ENCODE peak calls at places on chromosomes 3 and 15, in five cellular contexts. F is astrocyte of the cerebellum, B is IMR-90, G is left lung, C is right lobe of liver. K is an unnamed sample.

GRCh38 chr3:22714758-22715157 is 488.4 kb upstream of the UBE2E2 start:
- DNase-seq in G (no peak), B (no peak), C (no peak), F (no peak), K (no peak)

GRCh38 chr15:100783296-100783695 is 96.3 kb upstream of the ALDH1A3 start:
- DNase-seq in G (no peak), F (no peak), B (no peak), C (no peak), K (no peak)

GRCh38 chr3:143786229-143787199 is 61.8 kb downstream of the SLC9A9 start:
- DNase-seq in C (no peak), F (no peak), B (peak), G (no peak), K (no peak)

GRCh38 chr15:70323111-70323851 is 225.6 kb upstream of the TLE3 start:
- DNase-seq in C (no peak), B (no peak), F (peak), G (no peak), K (no peak)

GRCh38 chr3:5787863-5788488 is 600.5 kb downstream of the EDEM1 start:
- DNase-seq in G (peak), F (no peak), B (no peak), C (no peak), K (no peak)

GRCh38 chr3:31043184-31043819 is 148.8 kb upstream of the GADL1 start:
- DNase-seq in C (no peak), F (no peak), B (peak), G (no peak), K (no peak)

GRCh38 chr15:88800026-88800425 is 3.2 kb upstream of the ACAN start:
- DNase-seq in C (no peak), F (no peak), G (no peak), B (peak), K (no peak)

GRCh38 chr3:47370887-47371697 is 9.7 kb upstream of the PTPN23 start:
- DNase-seq in C (no peak), F (no peak), B (no peak), G (no peak), K (no peak)

GRCh38 chr3:167728176-167728575 is 6.5 kb downstream of the PDCD10 start:
- DNase-seq in G (no peak), F (peak), B (peak), C (no peak), K (peak)

DNA sequence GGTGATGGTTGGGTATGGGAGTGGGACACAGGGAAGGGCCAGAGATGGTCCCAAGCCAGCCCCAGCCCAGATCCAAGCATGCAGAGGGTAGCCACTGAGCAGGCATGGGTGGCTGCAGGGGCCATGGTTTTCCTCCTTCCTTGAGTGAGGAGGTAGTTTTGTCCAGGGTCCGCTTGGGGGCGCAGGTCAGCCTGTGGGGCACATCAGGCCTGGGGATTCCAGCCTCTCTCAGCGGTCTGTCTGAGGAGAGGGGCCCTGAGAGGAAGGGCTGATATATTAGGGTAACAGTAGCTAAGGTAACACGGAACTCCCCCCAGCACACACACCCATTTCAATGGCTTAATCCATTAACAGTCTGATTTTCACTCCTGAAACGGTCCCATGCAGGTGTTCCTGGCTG is 22.7 kb upstream of the LCTL start:
- DNase-seq in B (no peak), G (no peak), F (no peak), C (no peak), K (no peak)
- H3K4me3 ChIP-seq in B (no peak), G (no peak), F (no peak), C (no peak), K (no peak)

DNA sequence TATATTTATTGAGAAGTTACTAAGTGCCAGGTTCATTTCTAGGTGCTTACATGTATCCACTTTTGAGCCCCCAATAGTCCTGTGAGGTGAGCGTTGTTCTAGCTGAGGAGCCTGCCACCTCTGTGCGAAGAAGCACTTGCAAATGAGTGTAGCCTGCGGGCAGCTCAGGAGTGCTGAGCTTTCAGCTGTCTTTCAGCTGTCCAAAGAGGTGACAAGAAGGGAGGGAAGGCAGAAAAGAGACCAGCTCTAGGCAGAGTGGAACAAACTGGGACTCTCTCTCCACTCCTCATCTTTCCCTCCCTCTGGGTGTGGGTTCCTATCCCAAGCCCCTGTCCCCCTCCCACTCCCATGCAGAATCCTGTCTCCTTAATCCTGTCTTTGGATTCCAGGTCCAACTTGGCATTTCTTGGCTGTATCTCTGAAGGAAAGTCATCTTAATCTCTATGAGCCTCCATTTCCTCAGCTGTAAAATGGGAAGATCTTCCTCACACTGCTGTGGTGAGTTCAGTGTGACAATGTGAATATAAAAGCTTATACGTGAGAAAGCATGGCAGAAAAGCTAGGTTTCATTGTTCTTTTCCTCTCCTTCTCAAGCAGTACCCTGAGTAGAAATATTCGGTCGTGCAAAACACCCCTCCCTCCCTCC is 6.7 kb upstream of the SRP14 start:
- DNase-seq in C (no peak), G (no peak), F (no peak), B (no peak), K (no peak)
- H3K4me3 ChIP-seq in C (no peak), G (no peak), F (no peak), B (no peak), K (no peak)

GRCh38 chr15:96347181-96348111 is 16.9 kb downstream of the NR2F2 start:
- DNase-seq in B (no peak), F (no peak), G (no peak), C (no peak), K (no peak)
- H3K4me3 ChIP-seq in B (peak), F (peak), G (peak), C (peak), K (no peak)

GRCh38 chr15:68550498-68551295 is 28.1 kb upstream of the CORO2B start:
- DNase-seq in F (peak), G (peak), C (peak), B (peak), K (no peak)
- H3K4me3 ChIP-seq in F (no peak), G (no peak), C (no peak), B (no peak), K (no peak)

DNA sequence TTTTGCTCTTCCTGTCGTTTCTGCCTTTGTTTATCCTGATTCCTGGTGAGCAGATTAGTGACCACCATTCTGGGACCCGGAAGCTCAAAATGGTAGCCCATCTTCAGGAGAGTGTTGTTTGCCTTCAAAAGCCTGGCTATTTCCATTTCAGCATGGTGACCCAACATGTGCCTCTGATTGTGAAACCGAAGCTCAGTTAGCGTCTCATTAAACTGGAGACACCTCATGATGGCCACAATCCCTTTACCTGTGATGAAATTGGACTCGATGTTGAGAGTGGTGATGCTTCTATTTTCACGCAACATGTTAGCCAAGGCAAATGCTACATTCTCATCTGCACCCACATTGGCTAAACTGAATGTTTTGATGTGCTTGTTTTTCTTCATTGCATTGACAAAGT is 3.3 kb downstream of the LMOD3 start:
- DNase-seq in G (no peak), B (no peak), C (no peak), F (no peak), K (no peak)
- H3K4me3 ChIP-seq in G (no peak), B (no peak), C (no peak), F (no peak), K (no peak)

GRCh38 chr3:129603561-129603942 is 2.9 kb downstream of the PLXND1 start:
- DNase-seq in G (no peak), B (no peak), C (no peak), F (no peak), K (no peak)
- H3K4me3 ChIP-seq in G (peak), B (peak), C (peak), F (peak), K (peak)

DNA sequence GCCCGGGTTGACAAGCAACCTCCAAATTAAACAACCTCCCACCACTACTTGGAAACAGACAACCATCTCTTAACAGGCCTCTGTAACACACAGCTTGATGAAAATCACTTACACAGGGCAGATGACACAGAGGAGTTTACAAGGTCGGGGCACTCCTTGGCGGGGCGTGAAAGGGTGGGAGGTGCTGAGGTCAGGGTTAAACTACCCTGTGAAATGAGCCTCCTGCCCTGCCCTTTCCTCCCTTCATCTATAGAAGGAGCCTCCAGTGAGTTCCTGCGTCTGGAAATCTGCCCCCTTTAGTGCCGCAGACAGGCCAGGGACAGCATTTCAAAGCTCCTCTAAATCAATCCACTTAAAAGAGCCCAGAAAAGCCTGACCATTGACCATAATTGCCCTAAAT is 1.9 kb downstream of the ROBO1 start:
- DNase-seq in B (no peak), F (no peak), G (no peak), C (no peak), K (no peak)
- H3K4me3 ChIP-seq in B (no peak), F (peak), G (no peak), C (no peak), K (no peak)

K was measured in HFF-Myc.